ENCODE peak calls at places on chromosome 13, in seven cellular contexts. M, A, V, Y, N, E and D are unnamed samples.

GRCh38 chr13:78753457-78753856 is 94.5 kb upstream of the OBI1 start:
- DNase-seq in A (no peak), N (no peak), M (no peak), Y (no peak), E (no peak), V (no peak), D (no peak)

GRCh38 chr13:113657851-113658741 is at the start of gene ATP4B:
- DNase-seq in A (no peak), N (peak; percentile 27), E (no peak), V (no peak), Y (no peak), M (no peak), D (no peak)

GRCh38 chr13:92573467-92574057 is 653.0 kb upstream of the GPC6 start:
- DNase-seq in V (peak; percentile 76), Y (peak; percentile 9), A (no peak), M (peak; percentile 4), E (no peak), N (peak; percentile 50), D (no peak)

GRCh38 chr13:43880451-43880850 is 747 bp downstream of the LACC1 start:
- DNase-seq in N (no peak), M (no peak), E (no peak), V (no peak), Y (no peak), A (no peak), D (no peak)

GRCh38 chr13:80341098-80341701 is at the start of gene SPRY2:
- DNase-seq in E (peak; percentile 93), N (peak; percentile 96), Y (peak; percentile 98), M (peak; percentile 100), V (peak; percentile 97), A (peak; percentile 83), D (peak; percentile 81)

GRCh38 chr13:112513761-112514160 is 74.2 kb downstream of the TUBGCP3 start:
- DNase-seq in A (no peak), Y (no peak), M (no peak), E (no peak), V (no peak), N (no peak), D (no peak)

GRCh38 chr13:32430018-32430747 is 2.3 kb upstream of the N4BP2L1 start:
- DNase-seq in V (no peak), M (no peak), E (no peak), N (no peak), Y (no peak), A (no peak), D (no peak)

GRCh38 chr13:86082116-86082515 is 282.9 kb upstream of the SLITRK6 start:
- DNase-seq in N (no peak), E (no peak), A (no peak), V (no peak), M (no peak), Y (no peak), D (no peak)

GRCh38 chr13:47119568-47120080 is 222.8 kb upstream of the HTR2A start:
- DNase-seq in A (no peak), V (no peak), Y (no peak), N (no peak), E (no peak), M (no peak), D (no peak)

GRCh38 chr13:60090579-60090978 is 73.1 kb downstream of the DIAPH3 start:
- DNase-seq in Y (peak; percentile 16), N (no peak), M (peak; percentile 45), V (no peak), A (no peak), E (no peak), D (no peak)

GRCh38 chr13:62799931-62800436 is 1384.3 kb upstream of the PCDH20 start:
- DNase-seq in N (no peak), V (no peak), A (no peak), E (no peak), M (no peak), Y (no peak), D (no peak)

GRCh38 chr13:98515804-98516465 is 61.0 kb downstream of the STK24 start:
- DNase-seq in Y (no peak), N (no peak), V (peak; percentile 31), E (no peak), M (no peak), A (no peak), D (no peak)

GRCh38 chr13:98514268-98514667 is 62.6 kb downstream of the STK24 start:
- DNase-seq in V (no peak), E (no peak), M (no peak), A (no peak), Y (no peak), N (no peak), D (no peak)

GRCh38 chr13:98519976-98520375 is 56.9 kb downstream of the STK24 start:
- DNase-seq in E (no peak), M (no peak), N (no peak), A (no peak), Y (no peak), V (no peak), D (no peak)

GRCh38 chr13:98520674-98521449 is 56.0 kb downstream of the STK24 start:
- DNase-seq in V (no peak), A (no peak), Y (no peak), N (no peak), E (no peak), M (no peak), D (no peak)

GRCh38 chr13:98517576-98518310 is 59.2 kb downstream of the STK24 start:
- DNase-seq in Y (no peak), E (no peak), N (no peak), M (no peak), V (no peak), A (no peak), D (no peak)
- TF ChIP-seq CTCF in Y (no peak), E (no peak), N (no peak), M (no peak), V (no peak), A (no peak), D (no peak)

DNA sequence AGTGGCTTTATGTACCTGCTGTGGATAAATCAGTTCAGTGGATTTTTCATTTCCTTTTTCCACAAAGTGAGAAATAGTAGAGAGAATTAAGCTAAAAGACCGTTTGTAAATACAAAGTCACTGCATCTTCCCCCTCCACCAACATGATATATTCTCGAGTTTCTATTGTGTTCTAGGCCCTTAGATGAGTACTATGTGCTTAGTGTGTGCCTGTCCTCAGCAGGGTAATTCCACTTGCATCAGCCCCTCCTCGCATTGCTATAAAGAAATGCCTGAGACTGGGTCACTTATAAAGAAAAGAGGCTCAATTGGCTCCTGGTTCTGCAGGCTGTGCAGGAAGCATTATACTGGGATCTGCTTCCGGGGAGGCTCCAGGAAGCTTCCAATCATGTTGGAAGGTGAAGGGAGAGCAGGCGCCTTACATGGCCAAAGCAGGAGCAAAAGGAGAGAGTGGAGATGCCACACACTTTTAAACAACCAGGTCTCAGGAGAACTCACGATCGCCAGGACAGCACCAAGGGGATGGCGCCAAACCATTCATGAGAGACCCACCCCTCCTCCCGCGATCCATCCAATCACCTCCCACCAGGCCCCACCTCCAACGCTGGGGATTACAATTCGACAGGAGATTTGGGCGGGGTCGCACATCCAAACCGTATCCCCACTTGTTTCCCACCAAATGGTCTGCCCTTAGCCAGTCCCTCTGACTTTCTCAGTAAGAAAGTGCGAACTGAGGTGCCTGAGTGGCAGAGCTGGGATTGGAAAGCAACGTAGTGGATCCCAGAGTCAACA is 102.3 kb upstream of the ABCC4 start:
- DNase-seq in A (no peak), Y (peak; percentile 2), V (peak; percentile 84), E (no peak), N (no peak), M (peak; percentile 12), D (no peak)
- H3K4me3 ChIP-seq in A (peak overlapping the region; percentile 39), Y (peak overlapping the region; percentile 46), V (peak overlapping the region; percentile 49), E (peak overlapping the region; percentile 43), N (peak overlapping the region; percentile 52), M (peak overlapping the region; percentile 46), D (peak overlapping the region; percentile 58)

DNA sequence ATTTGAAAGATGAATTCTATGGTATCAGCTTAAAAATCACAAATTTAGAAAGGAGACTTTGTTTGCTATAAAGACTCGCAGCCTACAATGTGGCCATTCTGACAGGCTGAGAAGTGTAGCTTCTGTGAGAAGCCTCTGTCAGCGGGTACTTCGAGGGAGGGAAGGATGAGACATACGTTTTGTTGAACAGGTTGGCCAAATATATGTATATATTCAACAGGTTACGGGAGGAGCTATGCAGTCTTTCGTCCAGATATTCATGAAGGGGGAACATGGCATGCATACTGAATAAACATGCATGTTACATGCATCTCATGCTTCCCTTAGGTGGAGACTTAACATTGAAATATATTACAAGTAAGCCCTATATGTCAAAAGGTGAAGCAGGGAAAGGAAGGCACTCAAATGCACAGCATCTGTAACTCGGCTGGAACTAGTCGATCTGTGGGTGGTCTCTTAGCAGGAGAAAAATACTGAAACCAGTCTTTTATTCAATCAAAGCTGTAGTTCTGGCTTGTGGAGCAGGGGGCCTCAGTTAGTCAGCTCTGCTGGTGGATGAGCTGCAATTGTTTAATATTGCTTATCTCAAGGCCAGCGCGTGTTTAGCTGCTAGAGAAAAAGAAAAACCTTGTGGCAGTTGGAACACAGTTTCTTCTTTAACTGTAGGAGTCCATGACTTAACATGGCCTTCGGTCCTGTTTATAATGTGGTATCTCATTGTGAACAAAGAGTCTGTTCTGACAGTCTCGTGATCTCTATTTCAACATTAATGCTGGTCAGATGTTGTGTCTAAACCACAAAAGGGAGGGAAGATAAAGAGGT is 94.3 kb downstream of the FAM216B start:
- DNase-seq in M (peak; percentile 50), V (peak; percentile 76), Y (peak; percentile 60), E (no peak), N (peak; percentile 56), A (no peak), D (no peak)
- TF ChIP-seq CTCF in M (peak; percentile 8), V (peak; percentile 51), Y (peak; percentile 46), E (no peak), N (peak; percentile 44), A (no peak), D (peak; percentile 32)

GRCh38 chr13:24680921-24681585 is 845 bp downstream of the ATP12A start:
- DNase-seq in N (no peak), M (no peak), A (no peak), Y (no peak), E (no peak), V (no peak), D (no peak)

GRCh38 chr13:24681930-24682329 is 1.7 kb downstream of the ATP12A start:
- DNase-seq in Y (no peak), N (no peak), A (no peak), E (no peak), V (no peak), M (no peak), D (no peak)

GRCh38 chr13:24682353-24682752 is 2.1 kb downstream of the ATP12A start:
- DNase-seq in A (no peak), N (no peak), Y (no peak), M (no peak), E (no peak), V (peak; percentile 11), D (no peak)

GRCh38 chr13:24679686-24680085 is 522 bp upstream of the ATP12A start:
- DNase-seq in V (peak; percentile 8), N (no peak), A (no peak), M (no peak), Y (no peak), E (no peak), D (no peak)

DNA sequence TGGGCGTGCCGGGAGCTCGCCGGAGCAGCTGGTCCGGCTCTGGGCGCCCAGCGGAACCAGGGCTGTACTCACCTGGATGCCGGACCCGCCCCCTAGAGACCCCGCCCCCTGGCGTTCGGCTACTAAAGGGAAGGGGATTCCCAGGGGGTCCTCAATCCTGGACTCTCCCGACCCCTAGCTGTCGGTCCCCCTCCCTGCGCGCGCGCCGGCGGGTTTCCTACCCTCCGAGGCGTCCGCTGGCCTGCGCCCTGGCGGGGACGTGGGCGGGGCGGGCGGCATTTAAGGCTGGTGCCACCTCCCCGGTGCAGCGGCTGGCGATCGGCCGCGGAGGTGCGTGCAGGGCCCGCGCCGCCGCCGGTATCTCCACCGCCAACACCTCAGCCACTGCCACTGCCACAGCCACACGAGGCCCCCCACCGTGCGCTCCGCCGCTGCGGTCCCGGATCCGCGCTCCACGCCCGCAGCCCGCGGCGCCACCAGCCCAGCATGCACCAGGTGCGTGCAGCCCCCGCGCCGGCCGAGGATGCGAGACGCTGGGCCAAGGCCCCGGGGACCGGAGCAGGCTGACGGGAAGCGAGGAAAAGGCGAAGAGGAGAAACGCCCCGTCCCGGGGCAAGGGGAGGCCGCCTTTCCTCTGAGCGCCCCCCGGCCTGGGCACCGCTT is at the start of gene ATP12A:
- DNase-seq in M (no peak), Y (no peak), N (no peak), V (peak; percentile 81), A (no peak), E (no peak), D (no peak)
- H3K4me3 ChIP-seq in M (no peak within 1 kb of the TSS), Y (no peak within 1 kb of the TSS), N (no peak within 1 kb of the TSS), V (peak within 1 kb of the TSS; percentile 60), A (peak within 1 kb of the TSS; percentile 35), E (peak within 1 kb of the TSS; percentile 24), D (no peak within 1 kb of the TSS)